ENCODE peak calls at places on chromosomes 13 and 19, in seven cellular contexts. X is CD4-positive, alpha-beta T cell; Q is fibroblast of lung; U is A549; W is left lung; L is bronchial epithelial cell; M is activated B cell treated with CpG ODN at 0.5 μM for 24 hours. C is an unnamed sample.

GRCh38 chr13:66665991-66666390 is 564.1 kb downstream of the PCDH9 start:
- DNase-seq in X (no peak), L (peak; percentile 49), M (no peak), U (no peak), Q (peak; percentile 77), W (peak; percentile 4), C (no peak)

GRCh38 chr19:43777163-43777700 is 3.5 kb downstream of the KCNN4 start:
- DNase-seq in Q (no peak), M (no peak), W (no peak), X (peak; percentile 45), L (no peak), U (peak; percentile 57), C (no peak)

GRCh38 chr13:68850160-68850559 is 1257.5 kb upstream of the ATXN8OS start:
- DNase-seq in W (no peak), M (no peak), L (no peak), X (no peak), U (no peak), Q (no peak), C (no peak)

GRCh38 chr13:97879646-97880297 is 73.7 kb upstream of the IPO5 start:
- DNase-seq in U (peak; percentile 15), Q (peak; percentile 80), L (peak; percentile 72), X (no peak), M (no peak), W (no peak), C (no peak)

GRCh38 chr13:64591981-64592380 is 2638.2 kb downstream of the PCDH9 start:
- DNase-seq in W (no peak), M (no peak), X (no peak), U (no peak), Q (peak; percentile 40), L (peak; percentile 33), C (no peak)

GRCh38 chr13:20796791-20797513 is 23.2 kb upstream of the EEF1AKMT1 start:
- DNase-seq in U (no peak), Q (peak; percentile 39), L (no peak), X (no peak), W (no peak), M (no peak), C (no peak)

GRCh38 chr19:34481861-34482379 is 362 bp downstream of the WTIP start:
- DNase-seq in L (no peak), W (peak; percentile 76), M (no peak), U (peak; percentile 57), Q (peak; percentile 64), X (no peak), C (no peak)

GRCh38 chr13:48038763-48039162 is 1.2 kb downstream of the NUDT15 start:
- DNase-seq in W (no peak), Q (no peak), L (no peak), M (no peak), U (no peak), X (no peak), C (no peak)

GRCh38 chr13:21033866-21034601 is 27.4 kb downstream of the LATS2 start:
- DNase-seq in W (no peak), U (no peak), Q (no peak), L (no peak), X (no peak), M (no peak), C (no peak)

GRCh38 chr19:49324801-49325491 is at the start of gene SLC6A16:
- DNase-seq in Q (no peak), L (no peak), X (no peak), W (no peak), U (no peak), M (no peak), C (peak; percentile 7)

GRCh38 chr13:99892189-99892588 is 79.4 kb downstream of the ZIC5 start:
- DNase-seq in Q (no peak), M (no peak), W (no peak), L (no peak), U (no peak), X (no peak), C (no peak)

GRCh38 chr19:27779953-27780352 is 1433.0 kb downstream of the UQCRFS1 start:
- DNase-seq in Q (no peak), M (no peak), U (no peak), L (no peak), X (no peak), W (no peak), C (no peak)

GRCh38 chr19:27776020-27776419 is 1436.9 kb downstream of the UQCRFS1 start:
- DNase-seq in Q (peak; percentile 23), W (no peak), M (no peak), X (no peak), L (peak; percentile 3), U (peak; percentile 50), C (no peak)

GRCh38 chr19:27776524-27776923 is 1436.4 kb downstream of the UQCRFS1 start:
- DNase-seq in X (no peak), L (no peak), U (no peak), Q (no peak), M (no peak), W (no peak), C (no peak)

GRCh38 chr19:27777242-27777641 is 1435.7 kb downstream of the UQCRFS1 start:
- DNase-seq in Q (no peak), X (no peak), L (no peak), M (no peak), U (no peak), W (no peak), C (no peak)

GRCh38 chr19:27777726-27778125 is 1435.2 kb downstream of the UQCRFS1 start:
- DNase-seq in M (no peak), W (no peak), Q (no peak), L (no peak), U (no peak), X (no peak), C (no peak)
- TF ChIP-seq CTCF in M (no peak), W (no peak), Q (peak; percentile 6), L (no peak), U (no peak), X (no peak), C (no peak)

DNA sequence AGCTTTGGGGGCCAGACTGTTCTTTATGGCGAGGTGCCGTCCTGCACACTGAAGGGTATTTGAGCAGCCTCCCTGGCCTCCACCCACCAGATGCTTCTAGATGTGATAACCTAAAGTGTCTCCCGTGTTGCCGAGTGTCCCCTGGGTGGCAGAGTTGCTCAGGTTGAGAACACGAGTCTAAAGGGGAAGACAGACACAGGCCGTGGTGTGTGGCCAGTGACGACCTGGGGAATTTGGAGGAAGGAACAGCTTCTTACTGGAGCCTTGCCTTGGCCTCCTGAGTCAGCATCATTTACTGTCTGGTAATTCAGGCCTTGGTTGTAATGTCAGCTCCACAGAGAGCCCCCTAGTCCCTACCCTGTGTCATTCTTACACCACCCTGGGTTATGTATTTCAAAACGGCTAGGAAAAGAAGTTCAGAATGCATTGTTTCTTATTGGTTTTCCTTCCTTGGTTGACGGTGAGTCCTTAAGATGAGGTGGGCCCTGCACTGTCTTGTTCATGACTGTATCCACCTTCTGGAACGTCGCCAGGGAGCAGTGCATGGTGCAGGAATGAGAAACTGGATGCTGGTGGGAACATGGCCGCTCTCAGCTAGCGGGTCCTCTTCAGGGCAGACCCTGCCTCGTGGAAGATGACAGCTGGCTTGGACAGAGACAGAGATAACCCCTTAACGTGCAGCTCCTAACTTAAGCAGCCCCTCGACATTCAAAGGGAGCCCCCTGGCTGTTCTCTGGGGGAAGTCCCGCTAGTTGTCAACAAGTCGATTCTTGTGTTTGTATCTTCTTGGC is 7.1 kb downstream of the SIN3B start:
- DNase-seq in X (no peak), L (peak; percentile 22), U (no peak), W (no peak), M (peak; percentile 29), Q (no peak), C (no peak)
- TF ChIP-seq CTCF in X (no peak), L (no peak), U (no peak), W (no peak), M (no peak), Q (no peak), C (no peak)

GRCh38 chr19:38542040-38542439 is 75.7 kb downstream of the MAP4K1 start:
- DNase-seq in M (no peak), W (no peak), X (no peak), U (no peak), Q (no peak), L (no peak), C (no peak)

GRCh38 chr19:38544569-38545315 is 73.0 kb downstream of the MAP4K1 start:
- DNase-seq in U (no peak), Q (no peak), L (peak; percentile 10), W (peak; percentile 2), X (no peak), M (no peak), C (no peak)

GRCh38 chr19:38543286-38543806 is 74.4 kb downstream of the MAP4K1 start:
- DNase-seq in M (no peak), L (no peak), X (no peak), W (peak; percentile 72), U (no peak), Q (no peak), C (no peak)

GRCh38 chr19:38545596-38545995 is 72.2 kb downstream of the MAP4K1 start:
- DNase-seq in W (peak; percentile 26), Q (no peak), X (no peak), U (no peak), M (no peak), L (no peak), C (no peak)

DNA sequence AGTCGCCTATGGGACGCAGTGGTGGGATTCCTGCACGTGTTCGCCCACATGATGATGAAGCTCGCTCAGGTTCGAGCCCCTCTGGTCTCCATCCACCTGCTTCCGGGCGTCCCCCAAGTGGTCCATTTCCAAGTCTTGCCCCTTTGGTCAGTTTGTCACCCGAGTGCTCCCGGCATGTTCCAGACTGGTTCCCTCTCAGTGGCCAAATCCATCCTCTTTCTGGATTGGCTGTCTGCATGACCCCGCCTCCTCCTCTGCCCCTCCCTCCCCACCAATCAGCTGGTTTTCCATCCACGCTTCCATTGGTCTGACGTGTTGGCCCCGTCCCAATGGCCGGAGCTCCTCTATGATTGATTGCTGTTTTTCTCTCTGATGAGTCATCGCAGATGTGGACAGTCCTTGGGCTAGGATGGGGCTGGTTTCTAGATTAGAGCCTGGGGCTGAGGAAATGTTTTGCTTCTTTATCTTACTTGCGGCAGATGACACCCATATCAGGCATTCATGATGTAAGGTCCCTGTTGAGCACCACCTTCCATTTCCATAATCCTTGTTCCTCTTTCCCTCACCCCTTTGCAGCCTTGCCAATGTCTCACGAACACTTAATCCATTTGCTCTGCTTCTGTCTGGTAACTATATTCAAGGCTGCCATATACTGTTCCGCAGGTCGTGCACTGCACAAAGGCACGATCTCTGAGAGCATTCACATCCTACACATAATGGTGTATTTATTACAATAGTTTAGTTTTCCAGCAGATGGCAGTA is 73.8 kb downstream of the MAP4K1 start:
- DNase-seq in W (peak; percentile 51), U (peak; percentile 98), X (peak; percentile 12), Q (peak; percentile 80), M (no peak), L (peak; percentile 79), C (no peak)
- TF ChIP-seq CTCF in W (no peak), U (no peak), X (no peak), Q (peak; percentile 45), M (peak; percentile 41), L (no peak), C (peak; percentile 58)

DNA sequence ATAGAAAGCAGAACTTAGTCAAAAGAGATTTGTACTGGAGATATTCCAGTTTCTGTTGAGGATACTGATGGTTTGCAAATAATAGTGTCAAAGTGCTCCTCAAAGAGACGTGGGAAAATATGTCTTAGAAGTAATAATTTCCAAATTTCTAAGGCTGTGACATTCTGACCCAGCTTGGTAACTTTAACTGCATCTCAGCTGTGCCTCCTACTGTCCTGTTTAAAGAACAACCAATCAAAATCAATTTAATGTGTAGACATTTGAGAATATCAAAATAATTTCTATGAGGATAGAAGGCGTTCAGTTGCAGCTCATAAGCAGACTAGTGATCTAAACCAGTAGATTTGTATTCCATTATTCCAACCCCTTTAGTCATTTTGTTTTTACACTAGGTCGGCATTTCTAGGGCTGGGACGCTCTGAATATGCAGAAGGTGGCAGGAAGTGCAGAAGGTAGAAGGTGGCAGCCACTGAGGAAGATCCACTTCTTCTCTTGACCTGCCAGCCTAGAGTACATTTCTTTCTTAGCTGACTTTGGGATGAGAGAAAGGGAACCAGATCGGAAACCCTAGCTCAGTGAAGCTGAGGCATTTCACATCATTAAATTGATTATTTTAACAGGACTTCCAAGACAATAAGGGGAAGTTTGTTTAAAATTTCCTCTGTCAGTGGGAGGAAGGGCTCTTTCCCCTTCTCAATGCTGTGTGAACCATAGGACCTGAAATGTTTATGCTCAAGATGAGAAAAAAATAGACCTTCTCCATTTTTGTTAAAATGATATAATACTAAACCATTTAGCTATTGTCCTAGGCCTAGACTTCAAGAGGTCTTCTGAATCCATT is 67.5 kb downstream of the COL4A1 start:
- DNase-seq in X (no peak), Q (no peak), U (no peak), L (peak; percentile 12), M (no peak), W (no peak), C (no peak)
- TF ChIP-seq CTCF in X (no peak), Q (no peak), U (no peak), L (no peak), M (no peak), W (no peak), C (no peak)

C was measured in progenitor cell of endocrine pancreas.